ENCODE peak calls at places on chromosomes 16 and 17, in ten cellular contexts. M is T-helper 1 cell, P is dermis blood vessel endothelial cell, G is HFFc6, R is neural crest cell, J is glutamatergic neuron, A is NCI-H2081, B is prostate gland, L is lung, Q is nucleus accumbens. Z is an unnamed sample.

GRCh38 chr17:59287452-59287851 is 44.0 kb upstream of the YPEL2 start:
- DNase-seq in M (peak), P (peak), G (no peak), R (no peak), J (no peak), A (no peak), B (no peak), L (no peak), Q (no peak), Z (peak)

GRCh38 chr17:74417178-74418045 is 14.5 kb upstream of the GPRC5C start:
- DNase-seq in M (no peak), P (no peak), G (peak), R (no peak), J (peak), A (no peak), B (no peak), L (no peak), Q (no peak), Z (no peak)

GRCh38 chr17:11705111-11705510 is 106.8 kb downstream of the DNAH9 start:
- DNase-seq in M (no peak), P (no peak), G (no peak), R (no peak), J (no peak), A (no peak), B (no peak), L (no peak), Q (no peak), Z (peak)

GRCh38 chr17:8003594-8004181 is 1.3 kb downstream of the GUCY2D start:
- DNase-seq in M (no peak), P (no peak), G (no peak), R (no peak), J (peak), A (no peak), B (no peak), L (no peak), Q (no peak), Z (no peak)

GRCh38 chr17:10186771-10187425 is 11.5 kb downstream of the GAS7 start:
- DNase-seq in M (no peak), P (no peak), G (no peak), R (no peak), J (no peak), A (no peak), B (no peak), L (no peak), Q (no peak), Z (no peak)

GRCh38 chr16:54930034-54930938 is at the start of gene IRX5:
- DNase-seq in M (peak), P (peak), G (peak), R (peak), J (peak), A (peak), B (peak), L (peak), Q (peak), Z (peak)

GRCh38 chr16:80806957-80807356 is 2.6 kb upstream of the CDYL2 start:
- DNase-seq in M (peak), P (peak), G (peak), R (no peak), J (no peak), A (no peak), B (no peak), L (no peak), Q (no peak), Z (peak)

GRCh38 chr16:30767767-30768465 is 5.8 kb downstream of the RNF40 start:
- DNase-seq in M (no peak), P (no peak), G (no peak), R (no peak), J (no peak), A (no peak), B (no peak), L (no peak), Q (no peak), Z (no peak)

GRCh38 chr17:31374083-31374447 is 17.4 kb upstream of the RAB11FIP4 start:
- DNase-seq in M (no peak), P (no peak), G (no peak), R (no peak), J (no peak), A (no peak), B (no peak), L (no peak), Q (no peak), Z (no peak)

GRCh38 chr17:33964344-33964979 is 290.6 kb upstream of the CCL2 start:
- DNase-seq in M (peak), P (no peak), G (no peak), R (no peak), J (no peak), A (no peak), B (no peak), L (no peak), Q (no peak), Z (no peak)

GRCh38 chr17:74357466-74357809 is 4.2 kb downstream of the BTBD17 start:
- DNase-seq in M (no peak), P (no peak), G (no peak), R (no peak), J (no peak), A (no peak), B (no peak), L (no peak), Q (no peak), Z (no peak)

GRCh38 chr17:78315355-78316114 is 44.3 kb downstream of the SOCS3 start:
- DNase-seq in M (peak), P (peak), G (peak), R (no peak), J (no peak), A (peak), B (peak), L (peak), Q (no peak), Z (peak)

GRCh38 chr16:6081320-6081976 is 983.9 kb upstream of the EEF2KMT start:
- DNase-seq in M (peak), P (peak), G (no peak), R (peak), J (peak), A (no peak), B (no peak), L (peak), Q (no peak), Z (peak)

Z was measured in A673.